ENCODE peak calls at places on chromosomes 3 and 15, in five cellular contexts. F is Peyer's patch, U is uterus, I is A549, W is vagina. T is an unnamed sample.

GRCh38 chr3:123635220-123635619 is 50.4 kb upstream of the HACD2 start:
- DNase-seq in F (no peak), I (no peak), U (no peak), W (no peak), T (no peak)

GRCh38 chr15:28923726-28924280 is 38.0 kb downstream of the APBA2 start:
- DNase-seq in F (no peak), I (no peak), U (no peak), W (no peak), T (no peak)

GRCh38 chr3:107024481-107025153 is 352.6 kb upstream of the CCDC54 start:
- DNase-seq in I (no peak), W (no peak), F (no peak), U (no peak), T (no peak)

GRCh38 chr3:139982404-139982803 is 47.4 kb downstream of the CLSTN2 start:
- DNase-seq in U (no peak), F (no peak), I (no peak), W (no peak), T (peak)

GRCh38 chr3:121152573-121152972 is 244.6 kb downstream of the STXBP5L start:
- DNase-seq in F (no peak), W (no peak), U (no peak), I (peak), T (peak)

GRCh38 chr15:98120561-98120960 is 160.1 kb downstream of the ARRDC4 start:
- DNase-seq in W (no peak), F (no peak), U (no peak), I (no peak), T (peak)

GRCh38 chr15:100671858-100672543 is 69.6 kb downstream of the ASB7 start:
- DNase-seq in F (no peak), U (peak), W (no peak), I (peak), T (peak)

GRCh38 chr3:45406812-45407211 is 18.4 kb downstream of the LARS2 start:
- DNase-seq in U (no peak), F (no peak), W (no peak), I (no peak), T (no peak)

GRCh38 chr15:23567921-23568320 is 2.4 kb downstream of the MKRN3 start:
- DNase-seq in W (no peak), U (no peak), F (no peak), I (no peak), T (no peak)

GRCh38 chr15:55917881-55918296 is 75.5 kb downstream of the NEDD4 start:
- DNase-seq in U (no peak), W (no peak), F (no peak), I (peak), T (peak)

GRCh38 chr3:142276780-142277179 is 51.4 kb upstream of the GK5 start:
- DNase-seq in I (no peak), W (no peak), U (no peak), F (no peak), T (peak)

GRCh38 chr3:172112348-172113123 is 73.2 kb downstream of the FNDC3B start:
- DNase-seq in F (no peak), I (no peak), W (no peak), U (no peak), T (no peak)

GRCh38 chr3:16112910-16113504 is 61.5 kb upstream of the GALNT15 start:
- DNase-seq in F (no peak), W (no peak), U (no peak), I (no peak), T (no peak)

GRCh38 chr3:145637105-145637504 is 523.9 kb downstream of the PLOD2 start:
- DNase-seq in F (no peak), U (no peak), W (no peak), I (no peak), T (no peak)

GRCh38 chr15:37397266-37398022 is 297.1 kb upstream of the MEIS2 start:
- DNase-seq in W (no peak), F (no peak), U (no peak), I (no peak), T (no peak)

GRCh38 chr15:67127925-67128324 is 62.5 kb downstream of the SMAD3 start:
- DNase-seq in F (no peak), W (no peak), U (peak), I (peak), T (peak)

GRCh38 chr3:72907851-72908620 is 20.2 kb downstream of the GXYLT2 start:
- DNase-seq in I (peak), W (no peak), F (no peak), U (peak), T (no peak)

GRCh38 chr3:134651347-134652041 is 672 bp upstream of the KY start:
- DNase-seq in U (peak), I (no peak), W (peak), F (no peak), T (no peak)

GRCh38 chr3:173745952-173746682 is 348.6 kb downstream of the NLGN1 start:
- DNase-seq in W (no peak), F (no peak), U (no peak), I (no peak), T (no peak)

GRCh38 chr3:13265016-13265415 is 155.1 kb downstream of the NUP210 start:
- DNase-seq in F (no peak), I (no peak), U (no peak), W (no peak), T (no peak)

GRCh38 chr3:150602426-150603089 is 563 bp upstream of the SELENOT start:
- DNase-seq in I (no peak), U (no peak), F (no peak), W (no peak), T (peak)

GRCh38 chr3:112759210-112759609 is 87.5 kb downstream of the CD200R1L start:
- DNase-seq in F (no peak), U (no peak), I (no peak), W (no peak), T (no peak)

GRCh38 chr3:142210608-142211007 is 14.8 kb downstream of the GK5 start:
- DNase-seq in U (no peak), F (no peak), W (no peak), I (no peak), T (no peak)

GRCh38 chr3:194139977-194140351 is 4.0 kb downstream of the HES1 start:
- DNase-seq in F (no peak), I (no peak), U (no peak), W (no peak), T (no peak)
- TF ChIP-seq POLR2A in F (no peak), I (no peak), U (no peak), W (no peak), T (no peak)

GRCh38 chr15:64888336-64888735 is 23.4 kb upstream of the ANKDD1A start:
- DNase-seq in I (no peak), W (no peak), U (no peak), F (no peak), T (no peak)

GRCh38 chr15:64883097-64883581 is 28.6 kb upstream of the ANKDD1A start:
- DNase-seq in I (no peak), U (no peak), W (no peak), F (no peak), T (peak)

GRCh38 chr15:64878708-64879107 is 33.0 kb upstream of the ANKDD1A start:
- DNase-seq in F (peak), I (no peak), U (no peak), W (no peak), T (no peak)

DNA sequence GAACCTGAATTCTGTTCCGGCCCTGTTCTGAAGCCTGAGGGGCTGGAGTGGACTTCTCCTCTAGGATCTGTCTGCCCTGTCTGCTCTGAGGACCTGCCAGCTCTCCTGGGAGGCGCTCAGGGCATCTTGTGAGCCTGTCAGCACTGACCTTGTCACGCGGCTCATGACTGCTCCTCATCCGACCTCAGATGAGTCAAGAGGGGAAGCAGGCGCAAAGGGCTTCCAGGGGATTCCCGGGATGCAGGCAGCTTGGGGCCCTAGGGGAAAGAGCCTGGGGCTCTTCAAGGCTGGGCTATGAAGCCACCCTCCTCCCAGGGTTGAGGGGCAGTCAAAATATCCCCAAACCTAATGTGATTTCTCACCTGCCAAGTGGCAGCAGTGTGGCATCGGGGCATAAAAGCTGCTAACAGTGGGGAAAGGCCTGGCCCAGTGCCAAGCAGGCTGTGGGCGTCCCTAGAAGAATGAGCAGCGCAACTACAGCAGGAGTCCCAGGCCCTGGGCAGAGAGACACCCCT is 27.6 kb upstream of the ANKDD1A start:
- DNase-seq in F (no peak), I (peak), W (no peak), U (peak), T (peak)
- H3K4me3 ChIP-seq in F (no peak), I (no peak), W (no peak), U (no peak), T (no peak)

DNA sequence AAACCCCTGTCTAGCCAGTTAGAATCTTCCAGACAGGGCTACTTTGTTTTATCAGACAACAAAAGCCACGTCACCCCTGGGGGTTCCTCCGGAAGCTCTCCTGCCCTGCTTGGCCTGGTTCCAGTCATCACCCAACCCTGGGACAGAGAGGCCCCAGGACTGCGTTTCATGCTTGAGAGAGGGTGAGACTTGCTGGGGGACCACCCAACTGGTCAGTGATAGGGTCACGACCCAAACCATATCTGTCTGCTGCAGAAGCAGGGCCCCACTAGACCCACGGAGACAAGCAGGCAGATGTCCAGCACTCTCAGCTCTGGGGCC is 1.2 kb downstream of the NT5DC2 start:
- DNase-seq in W (no peak), I (no peak), U (peak), F (no peak), T (peak)
- TF ChIP-seq POLR2A in W (no peak), I (no peak), U (no peak), F (no peak), T (no peak)

GRCh38 chr3:61996351-61996750 is 377.0 kb downstream of the FEZF2 start:
- DNase-seq in I (no peak), U (no peak), W (no peak), F (no peak), T (no peak)

GRCh38 chr3:61986473-61986872 is 386.9 kb downstream of the FEZF2 start:
- DNase-seq in F (no peak), W (no peak), U (no peak), I (no peak), T (no peak)

GRCh38 chr3:61990618-61991017 is 382.7 kb downstream of the FEZF2 start:
- DNase-seq in I (no peak), W (no peak), U (no peak), F (no peak), T (no peak)

GRCh38 chr3:61989681-61990080 is 383.7 kb downstream of the FEZF2 start:
- DNase-seq in I (no peak), F (no peak), W (no peak), U (no peak), T (no peak)

GRCh38 chr3:61991706-61992105 is 381.6 kb downstream of the FEZF2 start:
- DNase-seq in U (no peak), W (no peak), I (no peak), F (no peak), T (no peak)
- H3K4me3 ChIP-seq in U (no peak), W (no peak), I (no peak), F (no peak), T (no peak)

GRCh38 chr3:8548502-8549300 is 47.1 kb downstream of the LMCD1 start:
- DNase-seq in U (no peak), I (no peak), W (no peak), F (no peak), T (no peak)
- TF ChIP-seq POLR2A in U (no peak), I (no peak), W (no peak), F (no peak), T (no peak)

GRCh38 chr15:62163397-62163796 is 1.7 kb downstream of the C2CD4B start:
- DNase-seq in F (no peak), I (no peak), U (no peak), W (no peak), T (no peak)
- H3K4me3 ChIP-seq in F (no peak), I (peak), U (no peak), W (no peak), T (no peak)

DNA sequence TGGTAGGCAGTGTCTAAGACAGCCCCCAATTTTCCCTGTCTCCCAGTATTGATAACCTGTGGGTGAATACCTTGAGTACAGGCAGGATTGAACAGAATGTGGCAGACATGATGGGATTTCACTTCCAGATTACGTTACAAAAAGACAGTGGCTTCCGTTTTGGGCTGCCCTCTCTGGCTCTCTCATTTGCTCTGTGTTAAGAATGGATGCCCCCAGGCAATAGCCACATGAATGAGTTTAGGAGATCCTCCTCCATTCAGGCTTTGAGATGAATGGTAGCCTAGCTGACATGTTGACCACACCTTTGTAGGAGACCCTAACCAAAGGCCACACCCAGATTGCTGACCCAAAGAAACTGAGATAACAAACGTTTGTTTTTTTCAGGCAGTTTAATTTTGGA is 34.3 kb downstream of the UBXN7 start:
- DNase-seq in I (no peak), W (no peak), U (no peak), F (no peak), T (no peak)
- TF ChIP-seq POLR2A in I (no peak), W (no peak), U (no peak), F (no peak), T (no peak)

DNA sequence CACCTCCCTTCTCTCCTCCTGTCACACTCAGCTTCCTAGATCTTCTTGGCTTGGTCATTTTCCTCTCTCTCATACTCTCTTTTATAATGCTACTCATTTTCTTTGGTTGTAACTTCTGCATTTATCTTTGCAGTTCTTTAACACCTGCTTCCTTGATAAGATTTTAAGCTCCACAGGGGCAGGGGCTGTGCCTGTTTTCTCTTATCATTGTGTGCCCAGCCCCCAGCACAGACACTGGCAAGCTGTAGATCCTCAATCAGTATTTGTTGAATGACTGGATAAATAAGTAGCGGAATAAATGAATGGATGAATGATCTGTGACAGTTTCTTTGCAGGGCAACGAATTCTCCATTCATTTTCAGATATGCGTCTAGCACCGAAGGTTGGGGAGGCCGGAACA is 64.3 kb upstream of the MEX3B start:
- DNase-seq in I (no peak), F (no peak), U (no peak), W (no peak), T (no peak)
- H3K4me3 ChIP-seq in I (no peak), F (no peak), U (no peak), W (no peak), T (no peak)